ENCODE peak calls at places on chromosome 6, in ten cellular contexts. O is GM12891; W is effector memory CD8-positive, alpha-beta T cell; P is HCEC 1CT; M is MG63; S is activated CD4-positive, alpha-beta T cell treated with anti-CD3 and anti-CD28 coated beads, Interleukin-2, amount 50 U/mL, for 4 hours; Y is frontal cortex; G is heart left ventricle; J is stimulated activated CD4-positive, alpha-beta T cell treated with anti-CD3 and anti-CD28 coated beads, Interleukin-15, amount 100 ng/mL, for 24 hours; U is anterior cingulate cortex. D is an unnamed sample.

GRCh38 chr6:29702519-29703103 is 20.6 kb upstream of the HLA-F start:
- DNase-seq in U (peak), Y (no peak), P (peak), O (peak), M (no peak), S (peak), W (peak), G (no peak), J (peak), D (peak)

GRCh38 chr6:54206510-54206909 is 95.3 kb downstream of the MLIP start:
- DNase-seq in P (peak), G (no peak), S (no peak), O (no peak), Y (no peak), U (no peak), J (no peak), W (no peak), M (no peak), D (no peak)

GRCh38 chr6:167497387-167498056 is 172.6 kb downstream of the TTLL2 start:
- DNase-seq in M (no peak), U (no peak), O (no peak), Y (no peak), G (no peak), S (no peak), J (no peak), W (no peak), P (no peak), D (no peak)

GRCh38 chr6:35718911-35719381 is 17.9 kb upstream of the ARMC12 start:
- DNase-seq in Y (no peak), G (no peak), M (no peak), P (no peak), S (no peak), J (peak), O (no peak), U (no peak), W (no peak), D (no peak)

GRCh38 chr6:77492529-77492928 is 29.2 kb upstream of the HTR1B start:
- DNase-seq in W (no peak), U (no peak), P (no peak), J (no peak), Y (no peak), G (no peak), S (no peak), O (no peak), M (no peak), D (no peak)

GRCh38 chr6:17093692-17094091 is 8.2 kb upstream of the STMND1 start:
- DNase-seq in M (no peak), W (no peak), O (no peak), J (peak), Y (no peak), U (no peak), S (no peak), P (no peak), G (no peak), D (no peak)

GRCh38 chr6:89984926-89985743 is 90.9 kb downstream of the GJA10 start:
- DNase-seq in S (no peak), M (peak), P (no peak), O (no peak), U (peak), G (peak), J (no peak), W (no peak), Y (peak), D (no peak)

GRCh38 chr6:446418-447366 is 55.1 kb downstream of the IRF4 start:
- DNase-seq in W (peak), M (peak), S (peak), J (peak), Y (no peak), O (no peak), G (peak), U (no peak), P (no peak), D (no peak)

GRCh38 chr6:106117579-106117978 is 31.4 kb downstream of the PRDM1 start:
- DNase-seq in Y (no peak), S (peak), U (no peak), G (no peak), P (no peak), W (peak), J (peak), M (no peak), O (no peak), D (peak)

GRCh38 chr6:166477647-166478365 is 95.1 kb upstream of the MPC1 start:
- DNase-seq in O (no peak), U (no peak), W (no peak), M (no peak), Y (no peak), J (no peak), G (no peak), S (no peak), P (no peak), D (no peak)

GRCh38 chr6:69408886-69409285 is 387.9 kb downstream of the LMBRD1 start:
- DNase-seq in W (no peak), U (no peak), Y (no peak), G (no peak), P (no peak), O (no peak), J (no peak), S (no peak), M (no peak), D (no peak)

GRCh38 chr6:111565316-111566221 is 40.1 kb downstream of the TRAF3IP2 start:
- DNase-seq in G (no peak), P (no peak), U (no peak), J (peak), W (no peak), S (no peak), M (no peak), O (peak), Y (no peak), D (peak)

GRCh38 chr6:96013531-96013930 is 2.2 kb upstream of the FUT9 start:
- DNase-seq in W (no peak), M (no peak), J (no peak), Y (no peak), U (no peak), P (no peak), S (no peak), O (no peak), G (no peak), D (no peak)

GRCh38 chr6:40419377-40419776 is 167.8 kb downstream of the LRFN2 start:
- DNase-seq in P (no peak), S (no peak), O (no peak), U (no peak), W (no peak), Y (no peak), G (no peak), J (no peak), M (peak), D (no peak)

GRCh38 chr6:13273931-13274706 is 54.2 kb downstream of the TBC1D7 start:
- DNase-seq in S (peak), O (no peak), P (no peak), W (peak), Y (no peak), G (peak), M (no peak), J (peak), U (no peak), D (peak)

GRCh38 chr6:33628401-33628964 is 7.4 kb downstream of the ITPR3 start:
- DNase-seq in J (no peak), Y (no peak), W (no peak), S (no peak), P (no peak), G (no peak), U (no peak), O (no peak), M (no peak), D (no peak)

GRCh38 chr6:43972915-43973304 is 154.3 kb downstream of the MRPL14 start:
- DNase-seq in M (peak), G (peak), W (no peak), P (peak), O (no peak), S (no peak), J (no peak), U (peak), Y (peak), D (no peak)

GRCh38 chr6:39312912-39313525 is 1.2 kb downstream of the KCNK17 start:
- DNase-seq in S (no peak), J (no peak), M (peak), P (no peak), G (no peak), U (no peak), Y (no peak), W (no peak), O (no peak), D (no peak)

GRCh38 chr6:73694711-73695411 is 1.1 kb upstream of the CD109 start:
- DNase-seq in G (no peak), P (peak), W (no peak), Y (no peak), M (peak), O (no peak), U (peak), J (peak), S (no peak), D (no peak)

GRCh38 chr6:157707576-157707975 is 115.5 kb upstream of the SNX9 start:
- DNase-seq in S (no peak), U (no peak), J (no peak), Y (no peak), G (no peak), O (no peak), W (no peak), P (no peak), M (no peak), D (no peak)

GRCh38 chr6:20168668-20169633 is 43.3 kb downstream of the MBOAT1 start:
- DNase-seq in W (no peak), S (no peak), G (peak), M (no peak), Y (no peak), U (no peak), J (no peak), O (no peak), P (no peak), D (no peak)

GRCh38 chr6:93021235-93021909 is 398.0 kb downstream of the EPHA7 start:
- DNase-seq in Y (no peak), S (no peak), P (no peak), M (no peak), O (no peak), J (no peak), G (no peak), W (no peak), U (no peak), D (no peak)

GRCh38 chr6:158758941-158759479 is 60.2 kb downstream of the EZR start:
- DNase-seq in G (no peak), W (no peak), Y (no peak), P (no peak), S (no peak), O (no peak), J (no peak), M (no peak), U (no peak), D (no peak)

GRCh38 chr6:18269253-18269652 is 4.9 kb upstream of the DEK start:
- DNase-seq in G (no peak), O (peak), U (no peak), P (peak), S (no peak), M (no peak), J (no peak), W (no peak), Y (no peak), D (peak)

D was measured in GM10248.